ENCODE peak calls at places on chromosomes 16 and 17, in ten cellular contexts. One of them, this sample, is unnamed.

GRCh38 chr16:30535777-30536190 is 1.1 kb upstream of the ZNF747 start:
- DNase-seq in fibroblast of the aortic adventitia: peak; percentile 66
- DNase-seq in transverse colon: peak; percentile 84
- DNase-seq in dorsolateral prefrontal cortex: peak; percentile 38
- DNase-seq in left lung: peak; percentile 87
- DNase-seq in mesenchymal stem cell: peak; percentile 73
- DNase-seq in GM23248: peak; percentile 86
- DNase-seq in NB4: peak; percentile 87
- DNase-seq in small intestine: peak; percentile 87
- DNase-seq in ovary: peak; percentile 74
- DNase-seq in this sample: peak; percentile 71

GRCh38 chr16:63289834-63290460 is 1253.7 kb upstream of the CDH8 start:
- DNase-seq in fibroblast of the aortic adventitia: no peak
- DNase-seq in transverse colon: peak; percentile 15
- DNase-seq in dorsolateral prefrontal cortex: peak; percentile 73
- DNase-seq in left lung: peak; percentile 25
- DNase-seq in mesenchymal stem cell: peak; percentile 48
- DNase-seq in GM23248: peak; percentile 38
- DNase-seq in NB4: peak; percentile 65
- DNase-seq in small intestine: peak; percentile 17
- DNase-seq in ovary: no peak
- DNase-seq in this sample: peak; percentile 5

GRCh38 chr16:85067431-85067830 is 39.8 kb downstream of the KIAA0513 start:
- DNase-seq in fibroblast of the aortic adventitia: no peak
- DNase-seq in transverse colon: no peak
- DNase-seq in dorsolateral prefrontal cortex: no peak
- DNase-seq in left lung: peak; percentile 10
- DNase-seq in mesenchymal stem cell: no peak
- DNase-seq in GM23248: no peak
- DNase-seq in NB4: no peak
- DNase-seq in small intestine: no peak
- DNase-seq in ovary: no peak
- DNase-seq in this sample: no peak

GRCh38 chr17:48593126-48593829 is at the start of gene HOXB5:
- DNase-seq in fibroblast of the aortic adventitia: peak; percentile 43
- DNase-seq in transverse colon: no peak
- DNase-seq in dorsolateral prefrontal cortex: no peak
- DNase-seq in left lung: no peak
- DNase-seq in mesenchymal stem cell: no peak
- DNase-seq in GM23248: peak; percentile 72
- DNase-seq in NB4: no peak
- DNase-seq in small intestine: no peak
- DNase-seq in ovary: no peak
- DNase-seq in this sample: no peak

GRCh38 chr16:80027007-80027965 is 426.7 kb upstream of the MAF start:
- DNase-seq in fibroblast of the aortic adventitia: no peak
- DNase-seq in transverse colon: peak; percentile 40
- DNase-seq in dorsolateral prefrontal cortex: peak; percentile 15
- DNase-seq in left lung: peak; percentile 77
- DNase-seq in mesenchymal stem cell: peak; percentile 95
- DNase-seq in GM23248: peak; percentile 88
- DNase-seq in NB4: peak; percentile 86
- DNase-seq in small intestine: peak; percentile 97
- DNase-seq in ovary: no peak
- DNase-seq in this sample: peak; percentile 54

GRCh38 chr17:80946449-80946848 is 45.2 kb upstream of the CHMP6 start:
- DNase-seq in fibroblast of the aortic adventitia: no peak
- DNase-seq in transverse colon: no peak
- DNase-seq in dorsolateral prefrontal cortex: no peak
- DNase-seq in left lung: no peak
- DNase-seq in mesenchymal stem cell: no peak
- DNase-seq in GM23248: no peak
- DNase-seq in NB4: no peak
- DNase-seq in small intestine: no peak
- DNase-seq in ovary: no peak
- DNase-seq in this sample: no peak

GRCh38 chr16:80656731-80657150 is 115.9 kb downstream of the DYNLRB2 start:
- DNase-seq in fibroblast of the aortic adventitia: no peak
- DNase-seq in transverse colon: no peak
- DNase-seq in dorsolateral prefrontal cortex: no peak
- DNase-seq in left lung: no peak
- DNase-seq in mesenchymal stem cell: no peak
- DNase-seq in GM23248: peak; percentile 4
- DNase-seq in NB4: no peak
- DNase-seq in small intestine: peak; percentile 8
- DNase-seq in ovary: no peak
- DNase-seq in this sample: no peak

GRCh38 chr16:56226840-56227525 is 35.7 kb downstream of the GNAO1 start:
- DNase-seq in fibroblast of the aortic adventitia: no peak
- DNase-seq in transverse colon: no peak
- DNase-seq in dorsolateral prefrontal cortex: no peak
- DNase-seq in left lung: no peak
- DNase-seq in mesenchymal stem cell: no peak
- DNase-seq in GM23248: no peak
- DNase-seq in NB4: peak; percentile 13
- DNase-seq in small intestine: no peak
- DNase-seq in ovary: no peak
- DNase-seq in this sample: no peak

GRCh38 chr16:4138735-4139134 is 22.5 kb upstream of the ADCY9 start:
- DNase-seq in fibroblast of the aortic adventitia: no peak
- DNase-seq in transverse colon: no peak
- DNase-seq in dorsolateral prefrontal cortex: no peak
- DNase-seq in left lung: no peak
- DNase-seq in mesenchymal stem cell: no peak
- DNase-seq in GM23248: no peak
- DNase-seq in NB4: no peak
- DNase-seq in small intestine: no peak
- DNase-seq in ovary: no peak
- DNase-seq in this sample: no peak

GRCh38 chr16:671353-672131 is 3.6 kb downstream of the RHOT2 start:
- DNase-seq in fibroblast of the aortic adventitia: no peak
- DNase-seq in transverse colon: no peak
- DNase-seq in dorsolateral prefrontal cortex: no peak
- DNase-seq in left lung: no peak
- DNase-seq in mesenchymal stem cell: no peak
- DNase-seq in GM23248: no peak
- DNase-seq in NB4: no peak
- DNase-seq in small intestine: no peak
- DNase-seq in ovary: no peak
- DNase-seq in this sample: no peak

DNA sequence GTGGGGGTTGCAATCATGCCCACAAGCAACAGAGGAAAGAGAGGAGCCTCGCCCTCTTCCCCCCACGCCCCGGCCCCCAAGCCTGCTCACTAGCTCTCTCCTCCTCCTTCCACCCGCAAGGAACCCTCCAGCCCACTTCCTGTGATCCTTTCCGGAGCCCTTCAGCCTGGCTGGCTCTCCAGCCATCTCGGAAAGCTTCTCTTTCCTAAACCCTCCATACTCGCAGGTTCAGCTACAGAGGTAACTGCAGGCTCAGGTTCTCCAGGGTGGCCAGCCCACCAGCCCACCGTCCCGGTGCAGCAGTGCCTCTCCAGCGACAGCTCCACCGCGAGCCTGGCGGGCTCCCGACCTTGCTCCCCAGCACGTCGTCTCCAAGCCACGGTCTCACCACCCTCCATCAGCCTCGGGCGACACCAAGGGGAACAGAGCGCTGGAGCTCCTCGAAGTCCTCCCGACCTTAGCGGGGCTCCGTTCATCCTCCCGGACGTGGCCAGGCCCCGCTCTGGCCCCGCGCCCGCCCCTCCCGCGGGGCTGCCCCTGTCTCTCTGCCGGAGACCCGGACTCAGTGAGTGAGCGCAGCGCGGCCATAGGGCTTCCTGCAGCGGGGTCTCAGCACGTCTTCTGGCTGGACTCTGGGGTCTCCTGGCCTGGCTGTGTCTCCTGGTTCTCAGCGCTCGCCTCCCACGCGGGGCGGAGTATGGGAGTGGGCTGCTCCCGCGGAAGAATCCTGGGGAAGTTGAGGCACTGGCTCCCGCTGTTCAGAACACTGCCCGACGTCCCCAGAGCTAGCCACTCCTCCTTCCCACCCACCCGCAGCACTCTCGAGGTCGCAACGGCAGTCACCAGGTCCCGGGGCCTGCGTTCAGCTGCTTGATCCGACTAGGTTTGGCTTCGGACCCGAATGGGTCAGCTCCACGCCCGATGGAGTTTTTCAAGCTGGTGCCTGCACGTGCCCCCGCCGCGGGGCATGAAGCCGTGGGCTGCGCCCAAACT is 12.8 kb upstream of the ODF4 start:
- DNase-seq in fibroblast of the aortic adventitia: peak; percentile 12
- DNase-seq in transverse colon: no peak
- DNase-seq in dorsolateral prefrontal cortex: no peak
- DNase-seq in left lung: no peak
- DNase-seq in mesenchymal stem cell: peak; percentile 45
- DNase-seq in GM23248: peak; percentile 61
- DNase-seq in NB4: peak; percentile 73
- DNase-seq in small intestine: no peak
- DNase-seq in ovary: no peak
- DNase-seq in this sample: peak; percentile 25
- H3K4me3 ChIP-seq in fibroblast of the aortic adventitia: peak overlapping the region; percentile 37
- H3K4me3 ChIP-seq in transverse colon: peak overlapping the region; percentile 37
- H3K4me3 ChIP-seq in dorsolateral prefrontal cortex: peak overlapping the region; percentile 64
- H3K4me3 ChIP-seq in left lung: peak overlapping the region; percentile 45
- H3K4me3 ChIP-seq in mesenchymal stem cell: peak overlapping the region; percentile 57
- H3K4me3 ChIP-seq in GM23248: peak overlapping the region; percentile 71
- H3K4me3 ChIP-seq in NB4: peak overlapping the region; percentile 61
- H3K4me3 ChIP-seq in small intestine: peak overlapping the region; percentile 24
- H3K4me3 ChIP-seq in ovary: peak overlapping the region; percentile 41
- H3K4me3 ChIP-seq in this sample: peak overlapping the region; percentile 55

GRCh38 chr17:78738698-78739097 is 43.4 kb downstream of the CYTH1 start:
- DNase-seq in fibroblast of the aortic adventitia: no peak
- DNase-seq in transverse colon: no peak
- DNase-seq in dorsolateral prefrontal cortex: no peak
- DNase-seq in left lung: no peak
- DNase-seq in mesenchymal stem cell: no peak
- DNase-seq in GM23248: no peak
- DNase-seq in NB4: no peak
- DNase-seq in small intestine: no peak
- DNase-seq in ovary: no peak
- DNase-seq in this sample: no peak

GRCh38 chr17:78738245-78738644 is 43.8 kb downstream of the CYTH1 start:
- DNase-seq in fibroblast of the aortic adventitia: no peak
- DNase-seq in transverse colon: no peak
- DNase-seq in dorsolateral prefrontal cortex: no peak
- DNase-seq in left lung: no peak
- DNase-seq in mesenchymal stem cell: no peak
- DNase-seq in GM23248: no peak
- DNase-seq in NB4: no peak
- DNase-seq in small intestine: peak; percentile 77
- DNase-seq in ovary: no peak
- DNase-seq in this sample: no peak

GRCh38 chr17:78737332-78737731 is 44.7 kb downstream of the CYTH1 start:
- DNase-seq in fibroblast of the aortic adventitia: peak; percentile 82
- DNase-seq in transverse colon: no peak
- DNase-seq in dorsolateral prefrontal cortex: no peak
- DNase-seq in left lung: no peak
- DNase-seq in mesenchymal stem cell: peak; percentile 88
- DNase-seq in GM23248: peak; percentile 90
- DNase-seq in NB4: peak; percentile 59
- DNase-seq in small intestine: peak; percentile 61
- DNase-seq in ovary: no peak
- DNase-seq in this sample: peak; percentile 86

GRCh38 chr17:78741644-78742284 is 40.3 kb downstream of the CYTH1 start:
- DNase-seq in fibroblast of the aortic adventitia: no peak
- DNase-seq in transverse colon: no peak
- DNase-seq in dorsolateral prefrontal cortex: no peak
- DNase-seq in left lung: no peak
- DNase-seq in mesenchymal stem cell: no peak
- DNase-seq in GM23248: no peak
- DNase-seq in NB4: no peak
- DNase-seq in small intestine: no peak
- DNase-seq in ovary: no peak
- DNase-seq in this sample: no peak

GRCh38 chr17:78739331-78739853 is 42.7 kb downstream of the CYTH1 start:
- DNase-seq in fibroblast of the aortic adventitia: no peak
- DNase-seq in transverse colon: no peak
- DNase-seq in dorsolateral prefrontal cortex: no peak
- DNase-seq in left lung: no peak
- DNase-seq in mesenchymal stem cell: no peak
- DNase-seq in GM23248: no peak
- DNase-seq in NB4: no peak
- DNase-seq in small intestine: no peak
- DNase-seq in ovary: no peak
- DNase-seq in this sample: no peak
- H3K4me3 ChIP-seq in fibroblast of the aortic adventitia: no peak overlapping the region
- H3K4me3 ChIP-seq in transverse colon: no peak overlapping the region
- H3K4me3 ChIP-seq in dorsolateral prefrontal cortex: no peak overlapping the region
- H3K4me3 ChIP-seq in left lung: no peak overlapping the region
- H3K4me3 ChIP-seq in mesenchymal stem cell: no peak overlapping the region
- H3K4me3 ChIP-seq in GM23248: no peak overlapping the region
- H3K4me3 ChIP-seq in NB4: no peak overlapping the region
- H3K4me3 ChIP-seq in small intestine: no peak overlapping the region
- H3K4me3 ChIP-seq in ovary: no peak overlapping the region
- H3K4me3 ChIP-seq in this sample: no peak overlapping the region

DNA sequence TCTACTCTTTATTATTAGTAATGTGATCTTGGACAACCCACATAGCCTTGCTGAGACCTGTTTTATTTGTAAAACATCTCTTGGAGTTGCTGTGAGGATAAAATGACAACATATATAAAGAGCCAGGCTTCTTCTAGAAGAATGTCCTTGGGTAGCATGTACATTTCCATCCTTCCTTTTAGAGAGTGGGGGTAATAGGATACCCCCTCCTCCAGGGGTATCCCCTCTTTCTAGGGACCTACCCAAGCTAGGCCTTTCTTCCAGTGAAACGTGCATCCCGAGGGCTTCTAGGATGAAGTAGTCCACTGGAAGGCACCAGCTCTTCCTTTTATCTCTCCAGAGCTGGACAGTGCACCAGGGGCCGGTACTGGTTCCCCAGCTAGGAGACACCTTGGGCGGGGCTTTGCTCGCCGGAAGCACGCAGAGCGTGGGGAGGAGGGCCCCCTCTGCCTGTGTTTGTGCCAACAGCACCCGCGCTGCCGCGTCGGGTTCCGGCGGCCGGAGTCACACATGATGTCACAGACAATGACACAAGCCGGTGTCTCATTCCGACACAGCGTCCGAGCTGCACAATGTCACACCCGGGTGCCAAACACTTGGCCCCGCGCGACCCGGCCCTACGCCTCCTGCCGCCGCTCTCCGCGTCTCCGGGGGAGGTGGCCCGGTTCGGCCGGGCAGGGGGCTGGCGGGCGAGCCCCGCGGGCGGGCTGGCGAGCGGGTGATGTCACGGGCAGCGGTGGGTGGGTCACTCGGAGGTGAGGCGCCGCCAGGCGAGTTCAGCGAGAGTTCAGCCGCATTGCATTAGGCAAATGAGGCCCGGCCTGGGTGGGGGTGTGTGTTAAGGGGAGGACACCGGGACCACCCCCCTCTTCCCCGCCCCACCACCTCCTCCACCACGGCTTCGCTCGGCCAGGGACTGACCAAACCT is 23.4 kb downstream of the GJD3 start:
- DNase-seq in fibroblast of the aortic adventitia: peak; percentile 67
- DNase-seq in transverse colon: peak; percentile 94
- DNase-seq in dorsolateral prefrontal cortex: peak; percentile 85
- DNase-seq in left lung: peak; percentile 99
- DNase-seq in mesenchymal stem cell: peak; percentile 92
- DNase-seq in GM23248: peak; percentile 92
- DNase-seq in NB4: no peak
- DNase-seq in small intestine: peak; percentile 86
- DNase-seq in ovary: peak; percentile 87
- DNase-seq in this sample: peak; percentile 58
- H3K4me3 ChIP-seq in fibroblast of the aortic adventitia: peak overlapping the region; percentile 85
- H3K4me3 ChIP-seq in transverse colon: peak overlapping the region; percentile 83
- H3K4me3 ChIP-seq in dorsolateral prefrontal cortex: peak overlapping the region; percentile 72
- H3K4me3 ChIP-seq in left lung: peak overlapping the region; percentile 87
- H3K4me3 ChIP-seq in mesenchymal stem cell: peak overlapping the region; percentile 67
- H3K4me3 ChIP-seq in GM23248: peak overlapping the region; percentile 84
- H3K4me3 ChIP-seq in NB4: no peak overlapping the region
- H3K4me3 ChIP-seq in small intestine: peak overlapping the region; percentile 78
- H3K4me3 ChIP-seq in ovary: peak overlapping the region; percentile 68
- H3K4me3 ChIP-seq in this sample: peak overlapping the region; percentile 58

GRCh38 chr17:61442878-61443474 is 9.2 kb upstream of the TBX4 start:
- DNase-seq in fibroblast of the aortic adventitia: no peak
- DNase-seq in transverse colon: no peak
- DNase-seq in dorsolateral prefrontal cortex: no peak
- DNase-seq in left lung: no peak
- DNase-seq in mesenchymal stem cell: no peak
- DNase-seq in GM23248: no peak
- DNase-seq in NB4: no peak
- DNase-seq in small intestine: peak; percentile 66
- DNase-seq in ovary: no peak
- DNase-seq in this sample: no peak
- H3K4me3 ChIP-seq in fibroblast of the aortic adventitia: no peak overlapping the region
- H3K4me3 ChIP-seq in transverse colon: no peak overlapping the region
- H3K4me3 ChIP-seq in dorsolateral prefrontal cortex: no peak overlapping the region
- H3K4me3 ChIP-seq in left lung: no peak overlapping the region
- H3K4me3 ChIP-seq in mesenchymal stem cell: no peak overlapping the region
- H3K4me3 ChIP-seq in GM23248: no peak overlapping the region
- H3K4me3 ChIP-seq in NB4: no peak overlapping the region
- H3K4me3 ChIP-seq in small intestine: no peak overlapping the region
- H3K4me3 ChIP-seq in ovary: no peak overlapping the region
- H3K4me3 ChIP-seq in this sample: no peak overlapping the region